ENCODE peak calls at places on chromosomes 5 and 9, in ten cellular contexts. A is uterus; M is HCEC 1CT; J is stimulated activated CD4-positive, alpha-beta T cell treated with anti-CD3 and anti-CD28 coated beads, Interleukin-4, amount 100 ng/mL, for 4 hours; Z is effector memory CD4-positive, alpha-beta T cell; U is AG08396; Q is fibroblast of gingiva; E is iris pigment epithelial cell; I is neural crest cell; V is NCI-H748 treated with DMSO at 0.1 percent for 48 hours. W is an unnamed sample.

GRCh38 chr9:134553061-134553891 is 88.3 kb upstream of the COL5A1 start:
- DNase-seq in A (no peak), M (no peak), J (no peak), Z (no peak), U (no peak), Q (no peak), E (no peak), I (no peak), V (no peak), W (peak; percentile 6)

GRCh38 chr5:167587768-167588167 is 703.7 kb upstream of the WWC1 start:
- DNase-seq in A (no peak), M (peak; percentile 51), J (no peak), Z (no peak), U (peak; percentile 30), Q (no peak), E (peak; percentile 50), I (peak; percentile 14), V (no peak), W (no peak)

GRCh38 chr5:14268236-14268701 is 125.1 kb downstream of the TRIO start:
- DNase-seq in A (no peak), M (peak; percentile 85), J (no peak), Z (no peak), U (peak; percentile 48), Q (peak; percentile 22), E (peak; percentile 65), I (no peak), V (no peak), W (no peak)

GRCh38 chr5:131262953-131263541 is 806 bp upstream of the CDC42SE2 start:
- DNase-seq in A (no peak), M (no peak), J (no peak), Z (no peak), U (no peak), Q (no peak), E (no peak), I (no peak), V (peak; percentile 39), W (peak; percentile 20)

GRCh38 chr5:33205727-33206410 is 234.9 kb upstream of the TARS1 start:
- DNase-seq in A (no peak), M (peak; percentile 9), J (no peak), Z (no peak), U (no peak), Q (no peak), E (no peak), I (no peak), V (no peak), W (no peak)

GRCh38 chr9:127838375-127839078 is 15.9 kb downstream of the ENG start:
- DNase-seq in A (peak; percentile 86), M (peak; percentile 96), J (no peak), Z (no peak), U (peak; percentile 93), Q (peak; percentile 99), E (peak; percentile 91), I (peak; percentile 22), V (no peak), W (peak; percentile 76)

GRCh38 chr9:81522721-81523551 is 166.4 kb downstream of the TLE1 start:
- DNase-seq in A (no peak), M (peak; percentile 74), J (no peak), Z (no peak), U (peak; percentile 43), Q (peak; percentile 67), E (peak; percentile 71), I (no peak), V (peak; percentile 82), W (no peak)

GRCh38 chr9:116980582-116980981 is 293.5 kb downstream of the TRIM32 start:
- DNase-seq in A (no peak), M (no peak), J (no peak), Z (no peak), U (no peak), Q (no peak), E (no peak), I (no peak), V (no peak), W (no peak)

GRCh38 chr9:100396769-100397168 is 30.2 kb upstream of the MSANTD3 start:
- DNase-seq in A (no peak), M (no peak), J (no peak), Z (no peak), U (no peak), Q (no peak), E (no peak), I (no peak), V (no peak), W (no peak)

GRCh38 chr9:136143215-136144001 is 24.7 kb upstream of the TMEM250 start:
- DNase-seq in A (no peak), M (peak; percentile 20), J (no peak), Z (no peak), U (no peak), Q (no peak), E (peak; percentile 34), I (no peak), V (no peak), W (no peak)

GRCh38 chr5:60509519-60509918 is 190.4 kb downstream of the DEPDC1B start:
- DNase-seq in A (no peak), M (no peak), J (no peak), Z (no peak), U (no peak), Q (no peak), E (no peak), I (no peak), V (no peak), W (no peak)

GRCh38 chr5:57825026-57825683 is 342.5 kb upstream of the ACTBL2 start:
- DNase-seq in A (no peak), M (peak; percentile 84), J (no peak), Z (no peak), U (peak; percentile 51), Q (peak; percentile 82), E (peak; percentile 87), I (no peak), V (no peak), W (no peak)

GRCh38 chr5:170393235-170393634 is 4.1 kb upstream of the KCNMB1 start:
- DNase-seq in A (no peak), M (no peak), J (peak; percentile 63), Z (no peak), U (no peak), Q (no peak), E (no peak), I (no peak), V (no peak), W (no peak)

GRCh38 chr9:135065151-135065550 is 22.3 kb upstream of the OLFM1 start:
- DNase-seq in A (no peak), M (no peak), J (no peak), Z (no peak), U (no peak), Q (no peak), E (no peak), I (no peak), V (no peak), W (no peak)

GRCh38 chr5:179264641-179265528 is 80.4 kb downstream of the ADAMTS2 start:
- DNase-seq in A (no peak), M (no peak), J (peak; percentile 0), Z (no peak), U (no peak), Q (no peak), E (no peak), I (no peak), V (no peak), W (peak; percentile 42)

GRCh38 chr9:113563856-113564514 is 100.5 kb downstream of the RGS3 start:
- DNase-seq in A (no peak), M (no peak), J (no peak), Z (no peak), U (no peak), Q (no peak), E (no peak), I (no peak), V (no peak), W (no peak)

GRCh38 chr9:69168709-69169217 is 5.3 kb upstream of the TJP2 start:
- DNase-seq in A (no peak), M (peak; percentile 76), J (peak; percentile 45), Z (no peak), U (peak; percentile 18), Q (peak; percentile 72), E (peak; percentile 87), I (no peak), V (peak; percentile 89), W (no peak)

GRCh38 chr9:19451240-19452087 is 42.7 kb downstream of the ACER2 start:
- DNase-seq in A (no peak), M (no peak), J (no peak), Z (no peak), U (no peak), Q (no peak), E (no peak), I (no peak), V (no peak), W (no peak)

GRCh38 chr9:114898741-114899140 is 31.6 kb downstream of the TNFSF8 start:
- DNase-seq in A (no peak), M (no peak), J (peak; percentile 75), Z (peak; percentile 75), U (no peak), Q (no peak), E (no peak), I (no peak), V (no peak), W (no peak)

GRCh38 chr5:147522435-147522834 is 12.6 kb upstream of the DPYSL3 start:
- DNase-seq in A (no peak), M (peak; percentile 89), J (no peak), Z (no peak), U (no peak), Q (no peak), E (peak; percentile 45), I (no peak), V (no peak), W (no peak)

GRCh38 chr9:15244001-15244441 is 63.0 kb downstream of the TTC39B start:
- DNase-seq in A (no peak), M (no peak), J (no peak), Z (no peak), U (peak; percentile 31), Q (peak; percentile 89), E (peak; percentile 60), I (no peak), V (no peak), W (no peak)

GRCh38 chr5:143955140-143955539 is 143.2 kb downstream of the HMHB1 start:
- DNase-seq in A (no peak), M (no peak), J (no peak), Z (no peak), U (no peak), Q (peak; percentile 41), E (peak; percentile 58), I (no peak), V (no peak), W (no peak)

GRCh38 chr9:126346031-126346430 is 19.4 kb downstream of the MVB12B start:
- DNase-seq in A (no peak), M (no peak), J (no peak), Z (no peak), U (no peak), Q (no peak), E (no peak), I (no peak), V (no peak), W (no peak)

GRCh38 chr5:126178521-126178920 is 244.7 kb upstream of the GRAMD2B start:
- DNase-seq in A (peak; percentile 28), M (peak; percentile 4), J (no peak), Z (no peak), U (peak; percentile 10), Q (peak; percentile 51), E (peak; percentile 21), I (no peak), V (no peak), W (no peak)

GRCh38 chr9:73183917-73184861 is 32.5 kb downstream of the ANXA1 start:
- DNase-seq in A (no peak), M (peak; percentile 49), J (no peak), Z (no peak), U (no peak), Q (peak; percentile 44), E (peak; percentile 40), I (no peak), V (peak; percentile 75), W (no peak)

GRCh38 chr5:174998131-174998730 is 273.8 kb downstream of the MSX2 start:
- DNase-seq in A (no peak), M (no peak), J (no peak), Z (no peak), U (no peak), Q (no peak), E (no peak), I (no peak), V (no peak), W (no peak)

GRCh38 chr9:33703430-33704096 is 91.8 kb upstream of the PRSS3 start:
- DNase-seq in A (no peak), M (no peak), J (no peak), Z (no peak), U (no peak), Q (no peak), E (no peak), I (no peak), V (no peak), W (no peak)

GRCh38 chr5:136963521-136963920 is 535.6 kb downstream of the SPOCK1 start:
- DNase-seq in A (no peak), M (no peak), J (no peak), Z (no peak), U (no peak), Q (no peak), E (no peak), I (no peak), V (no peak), W (no peak)